ENCODE peak calls at places on chromosome 20, in nine cellular contexts. L, J, Q, I, W, U, N, R and A are unnamed samples.

GRCh38 chr20:10965936-10966470 is 292.2 kb upstream of the JAG1 start:
- DNase-seq in L (no peak), J (no peak), Q (no peak), I (no peak), W (no peak), U (no peak), N (peak), R (no peak), A (no peak)

GRCh38 chr20:16111853-16112412 is 461.3 kb downstream of the KIF16B start:
- DNase-seq in L (no peak), J (no peak), Q (no peak), I (no peak), W (no peak), U (no peak), N (no peak), R (no peak), A (no peak)

GRCh38 chr20:24212494-24212893 is 223.9 kb upstream of the GGTLC1 start:
- DNase-seq in L (no peak), J (no peak), Q (no peak), I (no peak), W (no peak), U (no peak), N (no peak), R (no peak), A (no peak)

GRCh38 chr20:7744411-7744810 is 195.8 kb downstream of the HAO1 start:
- DNase-seq in L (no peak), J (no peak), Q (no peak), I (no peak), W (peak), U (no peak), N (peak), R (no peak), A (peak)

GRCh38 chr20:44355503-44356352 is at the start of gene HNF4A:
- DNase-seq in L (no peak), J (no peak), Q (no peak), I (no peak), W (no peak), U (peak), N (no peak), R (no peak), A (no peak)

GRCh38 chr20:10249048-10249770 is 30.6 kb downstream of the SNAP25 start:
- DNase-seq in L (no peak), J (no peak), Q (no peak), I (no peak), W (no peak), U (no peak), N (peak), R (no peak), A (no peak)

GRCh38 chr20:37901667-37902503 is 1.0 kb upstream of the VSTM2L start:
- DNase-seq in L (peak), J (no peak), Q (no peak), I (no peak), W (peak), U (peak), N (peak), R (no peak), A (peak)

GRCh38 chr20:38900606-38901005 is 25.6 kb upstream of the FAM83D start:
- DNase-seq in L (no peak), J (no peak), Q (no peak), I (no peak), W (no peak), U (no peak), N (no peak), R (no peak), A (no peak)

GRCh38 chr20:61745397-61746146 is 320.1 kb downstream of the TAF4 start:
- DNase-seq in L (no peak), J (no peak), Q (no peak), I (no peak), W (no peak), U (no peak), N (no peak), R (no peak), A (no peak)

GRCh38 chr20:34516874-34517542 is 786 bp downstream of the DYNLRB1 start:
- DNase-seq in L (no peak), J (no peak), Q (no peak), I (peak), W (no peak), U (peak), N (no peak), R (peak), A (no peak)

GRCh38 chr20:61263084-61263695 is 11.1 kb downstream of the CDH4 start:
- DNase-seq in L (no peak), J (no peak), Q (no peak), I (no peak), W (no peak), U (peak), N (peak), R (peak), A (peak)

GRCh38 chr20:6489361-6490154 is 277.9 kb upstream of the BMP2 start:
- DNase-seq in L (peak), J (no peak), Q (no peak), I (no peak), W (no peak), U (peak), N (no peak), R (no peak), A (no peak)

GRCh38 chr20:40508821-40509220 is 180.2 kb downstream of the MAFB start:
- DNase-seq in L (no peak), J (no peak), Q (no peak), I (no peak), W (no peak), U (no peak), N (no peak), R (no peak), A (no peak)

GRCh38 chr20:36538026-36538764 is 3.1 kb upstream of the MYL9 start:
- DNase-seq in L (no peak), J (no peak), Q (no peak), I (no peak), W (no peak), U (no peak), N (peak), R (no peak), A (peak)

GRCh38 chr20:9294081-9294480 is 220.3 kb upstream of the LAMP5 start:
- DNase-seq in L (no peak), J (no peak), Q (no peak), I (no peak), W (peak), U (no peak), N (peak), R (no peak), A (peak)

GRCh38 chr20:4297141-4297826 is 281.9 kb upstream of the RNF24 start:
- DNase-seq in L (no peak), J (no peak), Q (no peak), I (no peak), W (no peak), U (no peak), N (peak), R (no peak), A (peak)

GRCh38 chr20:40960101-40960500 is 68.5 kb upstream of the TOP1 start:
- DNase-seq in L (no peak), J (no peak), Q (no peak), I (no peak), W (no peak), U (peak), N (no peak), R (no peak), A (no peak)

GRCh38 chr20:62770916-62771315 is 25.4 kb upstream of the MRGBP start:
- DNase-seq in L (no peak), J (peak), Q (no peak), I (no peak), W (no peak), U (no peak), N (no peak), R (no peak), A (no peak)

DNA sequence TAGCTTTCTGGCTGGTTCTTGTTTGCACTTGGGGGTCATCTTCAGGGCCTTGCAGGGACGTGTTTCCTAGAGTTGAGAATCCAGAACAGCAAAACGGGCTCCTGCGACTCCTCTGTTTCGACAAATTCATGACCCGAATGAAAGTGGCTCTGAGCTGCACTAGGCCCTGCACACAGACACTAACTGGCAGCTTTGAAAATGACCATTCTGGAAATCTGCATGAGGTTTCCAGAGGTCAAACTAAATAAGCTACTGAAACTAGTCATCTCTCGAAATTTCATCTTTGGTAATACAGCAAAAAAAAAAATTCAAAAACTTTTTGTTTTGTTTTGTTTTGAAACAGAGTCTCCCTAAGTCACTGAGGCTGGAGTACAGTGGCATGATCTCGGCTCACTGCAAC is 15.5 kb upstream of the BMP7 start:
- DNase-seq in L (no peak), J (no peak), Q (no peak), I (no peak), W (no peak), U (no peak), N (no peak), R (no peak), A (no peak)
- H3K27ac ChIP-seq in L (no peak), J (no peak), Q (no peak), I (peak), W (no peak), U (no peak), N (no peak), R (no peak), A (no peak)

GRCh38 chr20:57287901-57288300 is 21.5 kb upstream of the BMP7 start:
- DNase-seq in L (no peak), J (no peak), Q (no peak), I (no peak), W (no peak), U (no peak), N (no peak), R (no peak), A (no peak)

GRCh38 chr20:57280221-57280620 is 13.8 kb upstream of the BMP7 start:
- DNase-seq in L (no peak), J (no peak), Q (no peak), I (no peak), W (no peak), U (no peak), N (no peak), R (no peak), A (no peak)

GRCh38 chr20:57282691-57283361 is 16.4 kb upstream of the BMP7 start:
- DNase-seq in L (no peak), J (no peak), Q (no peak), I (peak), W (no peak), U (no peak), N (no peak), R (no peak), A (no peak)

GRCh38 chr20:57287007-57287810 is 20.8 kb upstream of the BMP7 start:
- DNase-seq in L (no peak), J (no peak), Q (no peak), I (no peak), W (no peak), U (no peak), N (no peak), R (no peak), A (no peak)

GRCh38 chr20:57283867-57284266 is 17.4 kb upstream of the BMP7 start:
- DNase-seq in L (no peak), J (no peak), Q (no peak), I (no peak), W (no peak), U (no peak), N (no peak), R (no peak), A (no peak)
- H3K27ac ChIP-seq in L (no peak), J (no peak), Q (no peak), I (peak), W (no peak), U (no peak), N (no peak), R (no peak), A (no peak)

DNA sequence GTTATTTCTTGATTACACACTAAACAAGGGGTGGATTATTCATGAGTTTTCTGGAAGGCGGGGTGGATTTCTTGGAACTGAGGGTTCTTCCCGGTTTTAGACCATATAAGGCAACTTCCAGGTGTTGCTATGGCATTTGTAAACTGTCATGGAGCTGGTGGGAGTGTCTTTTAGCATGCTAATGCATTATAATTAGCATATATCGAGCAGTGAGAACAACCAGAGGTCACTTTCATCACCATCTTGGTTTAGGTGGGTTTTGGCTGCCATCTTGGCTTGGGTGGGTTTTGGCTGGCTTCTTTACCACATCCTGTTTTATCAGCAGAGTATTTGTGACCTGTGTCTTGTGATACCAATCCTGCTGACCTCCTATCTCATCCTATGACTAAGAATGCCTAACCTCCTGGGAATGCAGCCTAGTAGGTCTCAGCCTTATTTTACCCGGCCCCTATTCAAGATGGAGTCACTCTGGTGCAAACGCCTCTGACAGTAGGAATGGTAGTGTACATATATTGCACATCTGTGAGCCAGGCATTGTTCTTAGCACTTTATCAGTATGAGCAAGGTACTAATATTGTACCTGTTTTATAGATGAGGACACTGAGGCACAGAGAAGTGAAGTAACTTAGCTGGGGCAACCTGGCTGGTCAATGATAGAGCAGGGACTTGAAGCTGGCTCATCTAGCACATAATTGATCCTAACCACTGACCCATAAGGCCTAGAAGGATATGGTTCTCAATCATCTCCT is 203.7 kb downstream of the NFATC2 start:
- DNase-seq in L (no peak), J (no peak), Q (no peak), I (no peak), W (no peak), U (no peak), N (peak), R (no peak), A (peak)
- H3K27ac ChIP-seq in L (no peak), J (no peak), Q (no peak), I (no peak), W (no peak), U (no peak), N (peak), R (no peak), A (peak)

GRCh38 chr20:50367739-50368375 is 142.3 kb upstream of the PTPN1 start:
- DNase-seq in L (no peak), J (no peak), Q (no peak), I (no peak), W (no peak), U (no peak), N (no peak), R (no peak), A (no peak)

GRCh38 chr20:50368813-50369224 is 141.4 kb upstream of the PTPN1 start:
- DNase-seq in L (no peak), J (no peak), Q (no peak), I (no peak), W (no peak), U (no peak), N (peak), R (no peak), A (peak)

GRCh38 chr20:50366270-50367103 is 143.7 kb upstream of the PTPN1 start:
- DNase-seq in L (peak), J (peak), Q (peak), I (no peak), W (peak), U (peak), N (peak), R (peak), A (peak)

GRCh38 chr20:50368386-50368785 is 141.8 kb upstream of the PTPN1 start:
- DNase-seq in L (no peak), J (no peak), Q (no peak), I (no peak), W (no peak), U (no peak), N (no peak), R (no peak), A (no peak)

GRCh38 chr20:50367104-50367674 is 143.0 kb upstream of the PTPN1 start:
- DNase-seq in L (no peak), J (no peak), Q (no peak), I (no peak), W (no peak), U (no peak), N (no peak), R (no peak), A (no peak)
- H3K27ac ChIP-seq in L (no peak), J (no peak), Q (no peak), I (no peak), W (no peak), U (peak), N (no peak), R (no peak), A (no peak)

GRCh38 chr20:12896180-12896579 is 112.6 kb upstream of the SPTLC3 start:
- DNase-seq in L (no peak), J (no peak), Q (no peak), I (no peak), W (no peak), U (no peak), N (no peak), R (no peak), A (no peak)

GRCh38 chr20:12891643-12892042 is 117.1 kb upstream of the SPTLC3 start:
- DNase-seq in L (no peak), J (no peak), Q (no peak), I (no peak), W (no peak), U (no peak), N (no peak), R (no peak), A (no peak)

GRCh38 chr20:12893019-12893418 is 115.8 kb upstream of the SPTLC3 start:
- DNase-seq in L (no peak), J (no peak), Q (no peak), I (no peak), W (no peak), U (no peak), N (no peak), R (no peak), A (no peak)
- H3K27ac ChIP-seq in L (no peak), J (no peak), Q (no peak), I (no peak), W (no peak), U (no peak), N (no peak), R (no peak), A (no peak)

DNA sequence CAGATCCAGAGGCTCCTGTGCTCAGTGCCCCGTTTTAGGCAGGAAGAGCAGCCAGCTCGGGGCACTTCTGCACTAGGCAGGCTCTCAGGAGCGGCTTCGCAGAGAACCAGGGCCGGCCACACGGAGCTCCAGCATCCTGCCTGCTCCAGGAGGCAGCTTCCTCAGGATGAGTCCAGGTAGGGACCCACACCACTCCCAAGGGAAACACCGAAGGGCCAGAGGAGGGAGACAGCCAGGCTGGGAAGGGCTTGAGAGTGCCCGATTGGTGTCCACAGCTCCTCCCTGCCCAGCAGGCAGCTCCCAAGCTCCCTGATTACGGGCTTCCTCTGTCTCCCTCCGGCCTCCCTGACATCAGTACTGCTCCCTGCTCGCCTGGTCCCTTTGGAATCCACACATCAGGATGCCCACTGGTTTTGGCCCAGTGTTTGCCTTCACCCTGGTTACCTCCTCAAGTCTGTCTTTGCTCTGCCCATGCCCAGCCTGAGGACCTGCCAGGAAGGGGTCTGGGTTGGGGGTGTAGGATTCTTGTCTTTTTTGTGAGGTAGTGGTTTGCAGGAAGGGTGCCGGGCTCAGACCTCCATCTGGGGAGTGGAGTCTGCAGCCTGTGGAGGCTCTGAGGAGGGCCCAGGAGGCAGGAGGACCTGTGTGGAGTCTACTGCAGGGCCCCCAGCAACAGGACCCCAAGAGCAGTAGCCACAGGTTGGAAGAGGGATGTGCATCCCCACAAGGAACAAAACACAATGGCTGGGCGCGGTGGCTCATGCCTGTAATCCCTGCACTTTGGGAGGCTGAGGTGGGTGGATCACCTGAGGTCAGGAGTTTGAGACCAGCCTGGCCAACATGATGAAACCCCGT is 11.2 kb upstream of the PYGB start:
- DNase-seq in L (no peak), J (no peak), Q (no peak), I (no peak), W (no peak), U (no peak), N (no peak), R (no peak), A (no peak)
- H3K27ac ChIP-seq in L (no peak), J (no peak), Q (peak), I (no peak), W (peak), U (no peak), N (peak), R (no peak), A (peak)

DNA sequence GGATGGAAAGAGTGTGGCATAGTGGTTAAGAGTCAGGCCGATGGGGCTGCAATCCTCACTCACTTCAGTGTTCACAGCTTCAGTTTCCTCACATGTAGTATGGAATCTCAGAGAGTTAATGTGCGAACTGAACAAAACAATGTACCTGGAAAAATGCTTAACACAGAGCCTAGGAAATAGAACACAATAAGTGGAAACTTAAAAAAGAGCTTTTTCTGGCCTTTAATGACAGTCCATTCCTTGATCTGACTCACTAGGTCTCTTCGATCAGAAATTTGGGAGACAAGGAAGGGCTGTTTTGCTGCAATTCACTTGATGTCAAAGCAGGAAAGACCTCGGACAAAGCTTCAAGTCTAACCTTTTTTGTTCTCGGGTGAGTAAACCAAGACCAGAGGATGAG is 56.1 kb downstream of the KCNB1 start:
- DNase-seq in L (no peak), J (no peak), Q (no peak), I (no peak), W (no peak), U (no peak), N (no peak), R (no peak), A (no peak)
- H3K27ac ChIP-seq in L (no peak), J (peak), Q (peak), I (peak), W (no peak), U (no peak), N (no peak), R (no peak), A (no peak)